ENCODE peak calls at places on chromosomes 3 and 15, in five cellular contexts. One of them, this sample, is unnamed.
A peak's percentile ranks its signal among the peaks of the same experiment; 100 is the strongest.

GRCh38 chr3:107942244-107942643 is 148.6 kb downstream of the CD47 start:
- DNase-seq in fibroblast of lung: peak; percentile 40
- DNase-seq in transverse colon: no peak
- DNase-seq in Peyer's patch: no peak
- DNase-seq in left ventricle myocardium inferior: no peak
- DNase-seq in this sample: no peak

GRCh38 chr3:119494597-119494996 is 3.8 kb upstream of the TIMMDC1 start:
- DNase-seq in left ventricle myocardium inferior: no peak
- DNase-seq in transverse colon: no peak
- DNase-seq in fibroblast of lung: no peak
- DNase-seq in Peyer's patch: no peak
- DNase-seq in this sample: no peak

GRCh38 chr15:66172339-66172980 is 81.1 kb downstream of the MEGF11 start:
- DNase-seq in left ventricle myocardium inferior: no peak
- DNase-seq in transverse colon: no peak
- DNase-seq in fibroblast of lung: no peak
- DNase-seq in Peyer's patch: no peak
- DNase-seq in this sample: no peak

GRCh38 chr15:59918994-59919951 is 84.8 kb upstream of the FOXB1 start:
- DNase-seq in left ventricle myocardium inferior: no peak
- DNase-seq in Peyer's patch: no peak
- DNase-seq in fibroblast of lung: peak; percentile 88
- DNase-seq in transverse colon: no peak
- DNase-seq in this sample: peak; percentile 64

GRCh38 chr15:64152507-64153387 is 1.2 kb downstream of the SNX22 start:
- DNase-seq in Peyer's patch: no peak
- DNase-seq in fibroblast of lung: no peak
- DNase-seq in left ventricle myocardium inferior: no peak
- DNase-seq in transverse colon: peak; percentile 23
- DNase-seq in this sample: peak; percentile 73

GRCh38 chr3:27729748-27730611 is 7.9 kb upstream of the EOMES start:
- DNase-seq in left ventricle myocardium inferior: no peak
- DNase-seq in fibroblast of lung: no peak
- DNase-seq in Peyer's patch: no peak
- DNase-seq in transverse colon: no peak
- DNase-seq in this sample: no peak

GRCh38 chr3:184262927-184263179 is 1.5 kb upstream of the CAMK2N2 start:
- DNase-seq in transverse colon: no peak
- DNase-seq in left ventricle myocardium inferior: no peak
- DNase-seq in Peyer's patch: no peak
- DNase-seq in fibroblast of lung: no peak
- DNase-seq in this sample: no peak

GRCh38 chr3:175713263-175713662 is 854.1 kb downstream of the NAALADL2 start:
- DNase-seq in left ventricle myocardium inferior: no peak
- DNase-seq in transverse colon: no peak
- DNase-seq in Peyer's patch: no peak
- DNase-seq in fibroblast of lung: peak; percentile 31
- DNase-seq in this sample: no peak

GRCh38 chr3:152497457-152497856 is 228.7 kb downstream of the MBNL1 start:
- DNase-seq in fibroblast of lung: no peak
- DNase-seq in transverse colon: no peak
- DNase-seq in Peyer's patch: no peak
- DNase-seq in left ventricle myocardium inferior: no peak
- DNase-seq in this sample: no peak

GRCh38 chr3:144756704-144757440 is 785.2 kb downstream of the DIPK2A start:
- DNase-seq in Peyer's patch: no peak
- DNase-seq in left ventricle myocardium inferior: no peak
- DNase-seq in fibroblast of lung: no peak
- DNase-seq in transverse colon: no peak
- DNase-seq in this sample: no peak

GRCh38 chr15:52528465-52529288 is at the start of gene MYO5A:
- DNase-seq in fibroblast of lung: peak; percentile 69
- DNase-seq in left ventricle myocardium inferior: peak; percentile 76
- DNase-seq in Peyer's patch: peak; percentile 90
- DNase-seq in transverse colon: peak; percentile 73
- DNase-seq in this sample: peak; percentile 86

GRCh38 chr15:75037685-75038084 is 14.3 kb downstream of the PPCDC start:
- DNase-seq in fibroblast of lung: no peak
- DNase-seq in left ventricle myocardium inferior: no peak
- DNase-seq in Peyer's patch: no peak
- DNase-seq in transverse colon: no peak
- DNase-seq in this sample: no peak

GRCh38 chr3:16177962-16178627 is 3.6 kb downstream of the GALNT15 start:
- DNase-seq in left ventricle myocardium inferior: peak; percentile 83
- DNase-seq in transverse colon: peak; percentile 79
- DNase-seq in fibroblast of lung: peak; percentile 90
- DNase-seq in Peyer's patch: peak; percentile 81
- DNase-seq in this sample: peak; percentile 71

GRCh38 chr15:88982946-88983342 is 69.8 kb upstream of the MFGE8 start:
- DNase-seq in left ventricle myocardium inferior: no peak
- DNase-seq in fibroblast of lung: no peak
- DNase-seq in Peyer's patch: no peak
- DNase-seq in transverse colon: no peak
- DNase-seq in this sample: no peak

GRCh38 chr3:187673012-187673411 is 2.8 kb upstream of the SST start:
- DNase-seq in left ventricle myocardium inferior: no peak
- DNase-seq in Peyer's patch: no peak
- DNase-seq in transverse colon: no peak
- DNase-seq in fibroblast of lung: peak; percentile 3
- DNase-seq in this sample: no peak

GRCh38 chr3:62048577-62048976 is 324.8 kb downstream of the FEZF2 start:
- DNase-seq in Peyer's patch: no peak
- DNase-seq in left ventricle myocardium inferior: no peak
- DNase-seq in fibroblast of lung: no peak
- DNase-seq in transverse colon: no peak
- DNase-seq in this sample: no peak

GRCh38 chr3:31345581-31345980 is 187.1 kb upstream of the STT3B start:
- DNase-seq in fibroblast of lung: no peak
- DNase-seq in left ventricle myocardium inferior: no peak
- DNase-seq in transverse colon: no peak
- DNase-seq in Peyer's patch: no peak
- DNase-seq in this sample: no peak

GRCh38 chr15:47194718-47195117 is 522.6 kb upstream of the SEMA6D start:
- DNase-seq in fibroblast of lung: peak; percentile 18
- DNase-seq in left ventricle myocardium inferior: no peak
- DNase-seq in Peyer's patch: no peak
- DNase-seq in transverse colon: no peak
- DNase-seq in this sample: no peak

GRCh38 chr3:62109534-62109933 is 263.8 kb downstream of the FEZF2 start:
- DNase-seq in transverse colon: no peak
- DNase-seq in left ventricle myocardium inferior: peak; percentile 40
- DNase-seq in Peyer's patch: no peak
- DNase-seq in fibroblast of lung: peak; percentile 96
- DNase-seq in this sample: no peak

GRCh38 chr15:40008061-40008460 is 30.9 kb downstream of the SRP14 start:
- DNase-seq in Peyer's patch: no peak
- DNase-seq in left ventricle myocardium inferior: no peak
- DNase-seq in transverse colon: no peak
- DNase-seq in fibroblast of lung: peak; percentile 77
- DNase-seq in this sample: no peak

GRCh38 chr3:48952510-48953118 is 34.0 kb downstream of the ARIH2 start:
- DNase-seq in Peyer's patch: peak; percentile 82
- DNase-seq in fibroblast of lung: no peak
- DNase-seq in transverse colon: peak; percentile 70
- DNase-seq in left ventricle myocardium inferior: no peak
- DNase-seq in this sample: no peak

GRCh38 chr3:181618260-181618659 is 93.5 kb upstream of the SOX2 start:
- DNase-seq in left ventricle myocardium inferior: no peak
- DNase-seq in Peyer's patch: no peak
- DNase-seq in transverse colon: no peak
- DNase-seq in fibroblast of lung: no peak
- DNase-seq in this sample: no peak

GRCh38 chr15:99131441-99132023 is 26.7 kb downstream of the SYNM start:
- DNase-seq in left ventricle myocardium inferior: no peak
- DNase-seq in transverse colon: no peak
- DNase-seq in fibroblast of lung: no peak
- DNase-seq in Peyer's patch: peak; percentile 47
- DNase-seq in this sample: no peak

GRCh38 chr3:36648241-36649034 is 115.9 kb downstream of the DCLK3 start:
- DNase-seq in left ventricle myocardium inferior: no peak
- DNase-seq in fibroblast of lung: peak; percentile 98
- DNase-seq in transverse colon: no peak
- DNase-seq in Peyer's patch: no peak
- DNase-seq in this sample: peak; percentile 20

GRCh38 chr3:30770387-30770786 is 124.1 kb downstream of the GADL1 start:
- DNase-seq in fibroblast of lung: peak; percentile 96
- DNase-seq in left ventricle myocardium inferior: no peak
- DNase-seq in Peyer's patch: no peak
- DNase-seq in transverse colon: peak; percentile 15
- DNase-seq in this sample: no peak

GRCh38 chr3:189355481-189356201 is 183.9 kb downstream of the TPRG1 start:
- DNase-seq in fibroblast of lung: peak; percentile 84
- DNase-seq in left ventricle myocardium inferior: no peak
- DNase-seq in transverse colon: peak; percentile 23
- DNase-seq in Peyer's patch: peak; percentile 50
- DNase-seq in this sample: no peak

GRCh38 chr3:153944084-153944483 is 177.1 kb upstream of the ARHGEF26 start:
- DNase-seq in fibroblast of lung: no peak
- DNase-seq in transverse colon: no peak
- DNase-seq in Peyer's patch: no peak
- DNase-seq in left ventricle myocardium inferior: no peak
- DNase-seq in this sample: no peak

GRCh38 chr3:196694941-196695848 is 16.9 kb downstream of the CEP19 start:
- DNase-seq in fibroblast of lung: no peak
- DNase-seq in transverse colon: no peak
- DNase-seq in left ventricle myocardium inferior: no peak
- DNase-seq in Peyer's patch: no peak
- DNase-seq in this sample: no peak

GRCh38 chr3:28743843-28744242 is 395.2 kb upstream of the AZI2 start:
- DNase-seq in fibroblast of lung: no peak
- DNase-seq in transverse colon: no peak
- DNase-seq in Peyer's patch: no peak
- DNase-seq in left ventricle myocardium inferior: no peak
- DNase-seq in this sample: no peak

DNA sequence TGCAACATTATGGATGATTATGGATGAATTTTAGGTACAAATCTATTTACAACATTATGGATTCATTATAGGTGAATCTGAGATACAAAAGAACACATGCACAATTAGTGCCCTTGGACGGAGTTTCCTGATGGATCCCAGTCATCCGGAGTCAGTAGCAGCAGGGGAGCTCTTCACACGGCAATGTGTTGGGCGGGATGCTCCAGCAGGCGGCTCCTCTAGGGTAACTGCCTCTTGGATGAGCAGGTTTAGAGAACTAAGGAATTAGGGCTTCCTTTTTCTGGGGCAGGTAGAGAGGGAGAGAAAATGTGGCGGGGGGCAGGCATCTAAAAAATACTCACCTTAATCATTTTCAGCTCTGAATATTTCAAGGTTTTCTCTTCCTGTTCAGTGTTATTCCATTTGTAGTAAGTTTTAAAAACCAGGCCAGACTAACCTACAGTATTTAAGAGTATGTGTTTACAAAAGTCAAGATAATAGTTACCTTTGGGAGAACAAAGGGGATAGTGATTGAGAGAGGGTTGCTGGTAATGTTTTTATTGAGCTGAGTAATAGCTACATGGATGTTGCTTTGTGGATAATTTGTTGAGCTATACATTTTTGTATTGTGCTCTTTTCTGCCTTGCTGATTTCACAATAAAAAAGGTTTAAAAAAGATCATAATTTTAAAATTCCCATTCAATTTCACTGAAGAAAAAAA is 27.4 kb upstream of the GOLM2 start:
- DNase-seq in transverse colon: no peak
- DNase-seq in fibroblast of lung: no peak
- DNase-seq in left ventricle myocardium inferior: no peak
- DNase-seq in Peyer's patch: no peak
- DNase-seq in this sample: no peak
- TF ChIP-seq CTCF in transverse colon: no peak
- TF ChIP-seq CTCF in fibroblast of lung: peak; percentile 1
- TF ChIP-seq CTCF in left ventricle myocardium inferior: no peak
- TF ChIP-seq CTCF in Peyer's patch: no peak
- TF ChIP-seq CTCF in this sample: no peak

DNA sequence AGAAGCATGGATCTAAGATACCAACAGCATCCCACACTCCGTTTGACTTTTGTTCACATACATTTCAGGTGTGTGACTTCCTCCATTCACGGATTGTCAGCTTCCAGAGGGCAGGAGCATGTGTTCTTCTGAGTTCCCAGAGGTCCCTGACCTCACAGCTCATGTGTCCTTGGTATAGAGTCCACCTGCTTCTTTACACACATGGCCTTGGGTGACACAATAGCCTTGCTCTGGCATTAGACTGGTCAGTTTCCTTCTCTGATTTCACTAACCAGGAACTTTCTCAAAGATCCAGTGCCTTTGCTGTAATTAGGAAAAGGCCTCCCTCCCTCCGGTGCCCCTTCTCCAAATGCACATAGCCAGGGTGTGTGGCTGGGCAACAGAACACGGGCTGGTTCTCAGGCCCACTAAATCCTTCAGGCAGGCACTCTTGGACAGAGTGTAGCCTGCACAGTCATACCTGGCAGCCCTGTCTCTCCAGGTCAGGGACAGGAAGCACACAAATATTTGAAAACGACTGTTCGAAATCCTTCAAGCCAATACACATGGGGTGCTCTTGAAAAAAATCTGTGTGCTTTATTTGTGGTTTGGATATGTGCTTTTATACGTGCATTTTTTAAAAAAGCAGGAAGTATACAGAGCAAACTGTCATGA is 81.1 kb downstream of the TRIM42 start:
- DNase-seq in left ventricle myocardium inferior: no peak
- DNase-seq in fibroblast of lung: no peak
- DNase-seq in transverse colon: no peak
- DNase-seq in Peyer's patch: no peak
- DNase-seq in this sample: no peak
- H3K4me3 ChIP-seq in left ventricle myocardium inferior: no peak overlapping the region
- H3K4me3 ChIP-seq in fibroblast of lung: no peak overlapping the region
- H3K4me3 ChIP-seq in transverse colon: no peak overlapping the region
- H3K4me3 ChIP-seq in Peyer's patch: no peak overlapping the region
- H3K4me3 ChIP-seq in this sample: no peak overlapping the region

GRCh38 chr15:96410175-96411055 is 79.9 kb downstream of the NR2F2 start:
- DNase-seq in transverse colon: no peak
- DNase-seq in Peyer's patch: no peak
- DNase-seq in left ventricle myocardium inferior: no peak
- DNase-seq in fibroblast of lung: no peak
- DNase-seq in this sample: no peak

GRCh38 chr15:96412045-96412918 is 81.8 kb downstream of the NR2F2 start:
- DNase-seq in Peyer's patch: no peak
- DNase-seq in fibroblast of lung: no peak
- DNase-seq in left ventricle myocardium inferior: no peak
- DNase-seq in transverse colon: no peak
- DNase-seq in this sample: no peak

GRCh38 chr15:96411056-96412031 is 80.8 kb downstream of the NR2F2 start:
- DNase-seq in fibroblast of lung: no peak
- DNase-seq in left ventricle myocardium inferior: no peak
- DNase-seq in Peyer's patch: no peak
- DNase-seq in transverse colon: no peak
- DNase-seq in this sample: no peak

GRCh38 chr15:96414875-96415274 is 84.4 kb downstream of the NR2F2 start:
- DNase-seq in transverse colon: no peak
- DNase-seq in Peyer's patch: no peak
- DNase-seq in left ventricle myocardium inferior: no peak
- DNase-seq in fibroblast of lung: no peak
- DNase-seq in this sample: no peak

GRCh38 chr15:96412919-96413231 is 82.4 kb downstream of the NR2F2 start:
- DNase-seq in transverse colon: no peak
- DNase-seq in fibroblast of lung: no peak
- DNase-seq in Peyer's patch: no peak
- DNase-seq in left ventricle myocardium inferior: no peak
- DNase-seq in this sample: no peak
- H3K27me3 ChIP-seq in transverse colon: peaks cover 100% of the 10 kb centered on the region
- H3K27me3 ChIP-seq in fibroblast of lung: peaks cover 64% of the 10 kb centered on the region
- H3K27me3 ChIP-seq in Peyer's patch: peaks cover 67% of the 10 kb centered on the region
- H3K27me3 ChIP-seq in left ventricle myocardium inferior: peaks cover 100% of the 10 kb centered on the region
- H3K27me3 ChIP-seq in this sample: no peaks in the 10 kb centered on the region

GRCh38 chr3:170054204-170054603 is 16.4 kb downstream of the GPR160 start:
- DNase-seq in fibroblast of lung: no peak
- DNase-seq in Peyer's patch: no peak
- DNase-seq in left ventricle myocardium inferior: no peak
- DNase-seq in transverse colon: no peak
- DNase-seq in this sample: no peak
- TF ChIP-seq CTCF in fibroblast of lung: peak; percentile 45
- TF ChIP-seq CTCF in Peyer's patch: no peak
- TF ChIP-seq CTCF in left ventricle myocardium inferior: peak; percentile 23
- TF ChIP-seq CTCF in transverse colon: no peak
- TF ChIP-seq CTCF in this sample: peak; percentile 66

This sample was measured in GM06990.